ENCODE peak calls at places on chromosomes 5 and 9, in seven cellular contexts. T is HCT116, J is HepG2, O is H1, C is K562, U is SK-N-SH, P is GM12878. R is an unnamed sample.

GRCh38 chr5:17833336-17833735 is 199.1 kb downstream of the TAF11L14 start:
- DNase-seq in P (no peak), U (no peak), O (no peak), C (no peak), T (no peak), J (no peak), R (no peak)

GRCh38 chr9:133656211-133657119 is 20.3 kb downstream of the DBH start:
- DNase-seq in C (no peak), J (no peak), P (no peak), U (no peak), T (no peak), O (no peak), R (peak)

GRCh38 chr9:114209151-114209550 is 53.8 kb downstream of the COL27A1 start:
- DNase-seq in C (no peak), U (no peak), J (no peak), T (no peak), P (no peak), O (no peak), R (no peak)

GRCh38 chr9:100355561-100355960 is 2.8 kb upstream of the TEX10 start:
- DNase-seq in C (no peak), O (no peak), J (no peak), U (no peak), P (no peak), T (no peak), R (no peak)

GRCh38 chr5:43425965-43426364 is 13.8 kb upstream of the CCL28 start:
- DNase-seq in P (no peak), U (no peak), T (no peak), C (no peak), O (no peak), J (no peak), R (no peak)

GRCh38 chr5:156799171-156799570 is 50.9 kb upstream of the PPP1R2B start:
- DNase-seq in P (no peak), T (no peak), U (no peak), J (no peak), O (no peak), C (no peak), R (no peak)

GRCh38 chr5:103211858-103212500 is 46.6 kb upstream of the MACIR start:
- DNase-seq in J (no peak), U (no peak), O (no peak), C (no peak), T (no peak), P (no peak), R (no peak)

GRCh38 chr9:71822935-71823334 is 54.6 kb upstream of the CEMIP2 start:
- DNase-seq in T (no peak), O (no peak), J (no peak), C (no peak), U (no peak), P (no peak), R (no peak)

GRCh38 chr5:73770172-73770571 is 144.2 kb downstream of the ARHGEF28 start:
- DNase-seq in U (no peak), P (no peak), J (no peak), O (no peak), C (no peak), T (no peak), R (no peak)

GRCh38 chr9:113895526-113895925 is 19.4 kb downstream of the ZNF618 start:
- DNase-seq in U (no peak), C (no peak), J (no peak), O (no peak), P (no peak), T (no peak), R (no peak)

GRCh38 chr5:167352801-167353200 is 938.6 kb upstream of the WWC1 start:
- DNase-seq in U (peak), T (no peak), C (no peak), O (no peak), J (no peak), P (no peak), R (no peak)

GRCh38 chr5:8633706-8634105 is 764.8 kb downstream of the MTRR start:
- DNase-seq in T (no peak), O (no peak), C (no peak), U (no peak), J (no peak), P (no peak), R (no peak)

GRCh38 chr9:130421154-130421801 is 23.5 kb upstream of the ASS1 start:
- DNase-seq in U (peak), T (no peak), C (no peak), P (no peak), J (no peak), O (no peak), R (no peak)

GRCh38 chr9:131096490-131097258 is at the start of gene AIF1L:
- DNase-seq in U (peak), C (peak), O (peak), T (peak), J (no peak), P (no peak), R (peak)

GRCh38 chr5:105882956-105883481 is 1787.7 kb downstream of the EFNA5 start:
- DNase-seq in O (no peak), P (no peak), U (no peak), T (no peak), C (no peak), J (no peak), R (peak)

DNA sequence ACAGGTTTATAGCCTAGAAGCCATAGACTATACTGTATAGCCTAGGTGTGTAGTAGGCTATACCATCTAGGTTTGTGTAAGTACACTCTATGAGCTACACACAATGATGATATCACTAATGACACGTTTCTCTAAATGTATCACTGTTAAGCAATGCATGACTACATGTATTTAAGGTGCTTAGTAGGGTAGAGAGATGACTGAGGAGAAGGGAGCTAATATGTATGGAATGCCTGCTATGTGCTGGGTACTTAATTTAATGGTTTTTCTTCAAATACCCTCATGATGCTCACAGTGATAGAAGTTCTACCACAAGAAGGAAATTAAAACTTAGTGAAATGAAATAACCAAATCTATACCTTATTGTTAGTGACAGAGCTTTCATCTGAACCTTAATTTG is 1785.5 kb downstream of the EFNA5 start:
- DNase-seq in O (no peak), C (no peak), P (no peak), J (no peak), T (no peak), U (no peak), R (no peak)
- TF ChIP-seq JUND in O (no peak), C (no peak), P (no peak), J (no peak), T (no peak), U (no peak), R (no peak)

GRCh38 chr5:178425621-178426068 is 164.5 kb downstream of the COL23A1 start:
- DNase-seq in U (peak), P (no peak), T (no peak), J (no peak), O (peak), C (no peak), R (no peak)
- TF ChIP-seq JUND in U (no peak), P (no peak), T (no peak), J (no peak), O (no peak), C (no peak), R (no peak)

DNA sequence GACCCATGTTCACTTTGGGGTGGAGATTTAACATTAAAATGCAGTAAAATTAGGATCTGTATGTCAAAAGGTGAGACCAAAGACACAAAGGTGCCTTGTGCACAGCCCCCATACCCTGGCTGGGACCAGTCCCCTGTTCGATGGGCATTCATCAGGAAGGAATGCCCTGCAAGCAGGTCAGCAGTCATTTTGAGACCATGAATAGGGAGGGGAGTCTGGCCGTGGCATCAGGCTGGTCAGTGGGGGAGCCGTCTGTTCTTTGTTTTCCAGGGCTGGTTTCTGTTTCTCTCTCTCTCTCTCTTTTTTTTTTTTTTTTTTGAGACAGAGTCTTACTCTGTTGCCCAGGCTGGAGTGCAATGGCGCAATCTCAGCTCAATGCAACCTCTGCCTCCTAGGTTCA is 68.9 kb upstream of the GOLM1 start:
- DNase-seq in P (no peak), U (no peak), O (peak), C (no peak), T (no peak), J (no peak), R (no peak)
- TF ChIP-seq JUND in P (no peak), U (no peak), O (no peak), C (no peak), T (no peak), J (no peak), R (no peak)

GRCh38 chr5:6787941-6788340 is 74.7 kb downstream of the TENT4A start:
- DNase-seq in J (no peak), O (peak), C (no peak), U (no peak), T (no peak), P (no peak), R (no peak)

GRCh38 chr5:6790346-6790865 is 77.2 kb downstream of the TENT4A start:
- DNase-seq in P (no peak), O (peak), J (no peak), C (no peak), U (no peak), T (no peak), R (no peak)

GRCh38 chr5:6791031-6791577 is 77.9 kb downstream of the TENT4A start:
- DNase-seq in J (no peak), C (no peak), P (no peak), O (no peak), T (no peak), U (no peak), R (no peak)

GRCh38 chr5:6788439-6788838 is 75.2 kb downstream of the TENT4A start:
- DNase-seq in U (no peak), T (no peak), C (no peak), J (no peak), O (peak), P (no peak), R (no peak)

DNA sequence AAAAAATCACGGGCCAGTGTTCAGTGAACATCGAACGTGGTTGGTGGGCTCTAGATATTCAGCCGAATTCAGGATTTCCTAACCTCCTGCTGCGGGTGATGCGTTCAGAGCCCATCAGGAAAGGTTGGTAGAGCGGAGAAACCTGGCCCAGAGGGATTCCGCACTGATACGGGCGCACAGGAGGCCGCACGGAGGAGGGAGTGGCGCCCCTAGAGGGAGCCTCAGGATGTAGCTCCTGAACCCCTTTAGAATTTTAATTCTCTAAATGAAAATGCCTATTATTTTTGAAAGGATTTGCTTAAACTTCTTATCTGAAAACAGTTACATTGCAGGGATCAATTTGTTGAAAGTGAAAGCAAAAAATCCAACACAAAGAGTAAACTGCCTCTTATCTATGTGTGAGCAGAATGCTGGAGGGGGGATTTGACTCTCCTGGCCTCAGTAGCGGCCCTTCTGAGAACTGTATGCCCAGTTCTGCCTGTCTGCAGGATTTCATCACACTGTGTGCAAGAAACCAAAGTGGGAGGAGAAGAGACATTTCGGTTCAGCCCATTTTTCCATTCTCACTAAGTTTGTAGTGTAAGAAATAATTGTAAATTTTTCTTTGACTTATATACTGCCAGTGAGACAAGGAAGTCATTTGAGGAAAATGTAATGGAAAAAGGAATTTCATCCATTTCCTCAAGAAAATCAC is 75.9 kb downstream of the TENT4A start:
- DNase-seq in O (peak), U (no peak), P (no peak), J (no peak), C (peak), T (no peak), R (no peak)
- TF ChIP-seq JUND in O (no peak), U (no peak), P (no peak), J (no peak), C (no peak), T (no peak), R (no peak)

GRCh38 chr5:38396766-38397165 is 138.4 kb downstream of the EGFLAM start:
- DNase-seq in C (no peak), T (no peak), O (no peak), P (no peak), U (no peak), J (no peak), R (no peak)

DNA sequence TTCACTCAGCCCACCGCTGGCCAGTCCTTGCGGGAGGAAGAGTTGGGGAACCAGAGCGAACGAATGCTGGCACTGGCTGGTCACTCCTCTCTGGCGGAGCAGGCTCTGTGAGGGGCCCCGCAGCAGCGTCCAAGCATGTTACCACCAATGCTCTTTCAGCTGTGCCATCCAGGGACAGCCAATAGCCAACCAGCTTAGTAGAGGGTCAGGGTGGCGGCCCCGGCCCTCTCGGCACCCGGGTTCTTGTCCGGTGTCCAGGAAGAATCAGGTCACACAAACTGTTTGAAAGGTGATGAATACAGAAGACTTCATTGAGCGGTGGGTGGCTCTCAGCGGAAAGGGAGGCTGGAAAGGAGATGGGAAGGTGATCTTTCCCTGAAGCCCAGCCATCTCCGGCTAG is 135.3 kb downstream of the EGFLAM start:
- DNase-seq in P (no peak), T (no peak), U (no peak), J (no peak), C (no peak), O (no peak), R (no peak)
- TF ChIP-seq JUND in P (no peak), T (no peak), U (no peak), J (no peak), C (no peak), O (no peak), R (no peak)

GRCh38 chr5:208449-209114 is 9.4 kb downstream of the CCDC127 start:
- DNase-seq in P (no peak), C (no peak), U (no peak), O (no peak), T (no peak), J (no peak), R (no peak)

GRCh38 chr5:206406-206805 is 11.5 kb downstream of the CCDC127 start:
- DNase-seq in T (no peak), U (no peak), P (no peak), J (no peak), O (no peak), C (peak), R (no peak)

GRCh38 chr5:204966-205670 is 12.8 kb downstream of the CCDC127 start:
- DNase-seq in P (no peak), C (no peak), O (peak), T (no peak), U (no peak), J (no peak), R (peak)

GRCh38 chr5:206927-207536 is 10.9 kb downstream of the CCDC127 start:
- DNase-seq in U (no peak), C (peak), T (no peak), O (no peak), J (no peak), P (no peak), R (no peak)

GRCh38 chr5:207599-207998 is 10.4 kb downstream of the CCDC127 start:
- DNase-seq in P (no peak), O (no peak), T (no peak), C (peak), J (no peak), U (no peak), R (no peak)
- TF ChIP-seq JUND in P (no peak), O (no peak), T (no peak), C (peak), J (no peak), U (no peak), R (no peak)